ENCODE peak calls at places on chromosomes 5 and 9, in six cellular contexts. Q is brain microvascular endothelial cell, C is heart right ventricle, E is testis, M is aorta, D is psoas muscle. G is an unnamed sample. For H3K36me3, the result is how much of the 10 kb centered on the place peaks cover.

GRCh38 chr9:112355305-112355953 is 22.0 kb upstream of the PTBP3 start:
- DNase-seq in Q (no peak), C (peak), E (peak), M (no peak), D (no peak), G (no peak)

GRCh38 chr9:88578486-88579362 is 43.7 kb downstream of the NXNL2 start:
- DNase-seq in Q (peak), C (peak), E (peak), M (peak), D (peak), G (peak)

GRCh38 chr9:99822096-99822595 is 461 bp downstream of the NR4A3 start:
- DNase-seq in Q (no peak), C (no peak), E (no peak), M (no peak), D (no peak), G (no peak)

GRCh38 chr5:133746834-133747233 is 134.5 kb upstream of the FSTL4 start:
- DNase-seq in Q (no peak), C (no peak), E (peak), M (no peak), D (no peak), G (peak)

GRCh38 chr9:7554699-7555098 is 244.9 kb downstream of the DMAC1 start:
- DNase-seq in Q (no peak), C (no peak), E (no peak), M (no peak), D (no peak), G (no peak)

GRCh38 chr9:96486351-96487029 is 36.5 kb downstream of the HABP4 start:
- DNase-seq in Q (peak), C (peak), E (peak), M (peak), D (peak), G (no peak)

GRCh38 chr9:34996905-34997279 is 7.3 kb downstream of the DNAJB5 start:
- DNase-seq in Q (no peak), C (no peak), E (no peak), M (no peak), D (no peak), G (no peak)

GRCh38 chr5:96648023-96648422 is 14.2 kb upstream of the CAST start:
- DNase-seq in Q (no peak), C (no peak), E (no peak), M (no peak), D (no peak), G (no peak)

GRCh38 chr9:133782157-133783130 is 44.3 kb upstream of the SARDH start:
- DNase-seq in Q (peak), C (peak), E (peak), M (peak), D (peak), G (peak)

GRCh38 chr9:104247899-104248460 is 153.9 kb downstream of the SMC2 start:
- DNase-seq in Q (no peak), C (no peak), E (no peak), M (peak), D (no peak), G (no peak)

GRCh38 chr9:105908069-105908468 is 213.7 kb downstream of the TMEM38B start:
- DNase-seq in Q (no peak), C (no peak), E (no peak), M (no peak), D (no peak), G (no peak)

GRCh38 chr9:107932601-107933000 is 443.0 kb upstream of the KLF4 start:
- DNase-seq in Q (no peak), C (no peak), E (no peak), M (no peak), D (no peak), G (no peak)

GRCh38 chr9:24090566-24090965 is 264.5 kb upstream of the ELAVL2 start:
- DNase-seq in Q (no peak), C (no peak), E (no peak), M (no peak), D (no peak), G (no peak)

GRCh38 chr5:130032807-130033206 is 128.5 kb downstream of the CHSY3 start:
- DNase-seq in Q (no peak), C (no peak), E (peak), M (peak), D (no peak), G (no peak)

GRCh38 chr5:127867006-127867788 is 164.0 kb downstream of the CCDC192 start:
- DNase-seq in Q (no peak), C (no peak), E (no peak), M (no peak), D (no peak), G (no peak)

GRCh38 chr9:33354651-33355211 is 47.6 kb downstream of the AQP7 start:
- DNase-seq in Q (peak), C (no peak), E (peak), M (no peak), D (no peak), G (no peak)

GRCh38 chr5:99068944-99069650 is 140.3 kb upstream of the CHD1 start:
- DNase-seq in Q (no peak), C (no peak), E (no peak), M (no peak), D (no peak), G (no peak)

GRCh38 chr9:91727316-91727861 is 222.6 kb downstream of the ROR2 start:
- DNase-seq in Q (peak), C (no peak), E (no peak), M (no peak), D (no peak), G (peak)

GRCh38 chr9:12819436-12820185 is 44.8 kb downstream of the LURAP1L start:
- DNase-seq in Q (no peak), C (no peak), E (peak), M (no peak), D (no peak), G (peak)

GRCh38 chr5:57887851-57888621 is 405.4 kb upstream of the ACTBL2 start:
- DNase-seq in Q (peak), C (no peak), E (peak), M (peak), D (no peak), G (peak)

GRCh38 chr9:134344068-134344820 is 18.0 kb downstream of the RXRA start:
- DNase-seq in Q (no peak), C (peak), E (no peak), M (peak), D (no peak), G (no peak)

GRCh38 chr5:76326559-76327351 is 76.3 kb upstream of the IQGAP2 start:
- DNase-seq in Q (no peak), C (no peak), E (no peak), M (no peak), D (no peak), G (peak)

GRCh38 chr5:76331139-76331538 is 71.9 kb upstream of the IQGAP2 start:
- DNase-seq in Q (no peak), C (no peak), E (no peak), M (no peak), D (no peak), G (no peak)

GRCh38 chr5:76329346-76329745 is 73.7 kb upstream of the IQGAP2 start:
- DNase-seq in Q (no peak), C (no peak), E (no peak), M (no peak), D (no peak), G (no peak)

GRCh38 chr5:76325326-76325725 is 77.8 kb upstream of the IQGAP2 start:
- DNase-seq in Q (no peak), C (no peak), E (no peak), M (no peak), D (no peak), G (no peak)

GRCh38 chr5:76325876-76326491 is 77.1 kb upstream of the IQGAP2 start:
- DNase-seq in Q (no peak), C (no peak), E (peak), M (no peak), D (no peak), G (no peak)
- H3K27ac ChIP-seq in Q (no peak), C (peak), E (no peak), M (no peak), D (no peak), G (no peak)

GRCh38 chr9:129860653-129861446 is 25.6 kb downstream of the USP20 start:
- DNase-seq in Q (no peak), C (no peak), E (no peak), M (no peak), D (peak), G (no peak)

GRCh38 chr9:129857207-129857606 is 21.9 kb downstream of the USP20 start:
- DNase-seq in Q (no peak), C (no peak), E (no peak), M (no peak), D (peak), G (no peak)

GRCh38 chr9:129854588-129855110 is 19.4 kb downstream of the USP20 start:
- DNase-seq in Q (no peak), C (no peak), E (no peak), M (no peak), D (no peak), G (no peak)

GRCh38 chr9:129861447-129861827 is 26.2 kb downstream of the USP20 start:
- DNase-seq in Q (no peak), C (no peak), E (no peak), M (no peak), D (peak), G (no peak)

GRCh38 chr9:129858167-129858962 is 23.1 kb downstream of the USP20 start:
- DNase-seq in Q (no peak), C (no peak), E (no peak), M (no peak), D (peak), G (no peak)
- H3K36me3 ChIP-seq in Q (under half), C (half or more), E (under half), M (under half), D (under half), G (half or more)

GRCh38 chr5:107769531-107769930 is 98.8 kb upstream of the EFNA5 start:
- DNase-seq in Q (no peak), C (no peak), E (no peak), M (no peak), D (no peak), G (no peak)

GRCh38 chr5:107764282-107764681 is 93.5 kb upstream of the EFNA5 start:
- DNase-seq in Q (no peak), C (no peak), E (no peak), M (no peak), D (no peak), G (no peak)

GRCh38 chr5:107766439-107766838 is 95.7 kb upstream of the EFNA5 start:
- DNase-seq in Q (no peak), C (no peak), E (no peak), M (no peak), D (no peak), G (no peak)

GRCh38 chr5:107764976-107765684 is 94.4 kb upstream of the EFNA5 start:
- DNase-seq in Q (no peak), C (no peak), E (no peak), M (no peak), D (no peak), G (no peak)

DNA sequence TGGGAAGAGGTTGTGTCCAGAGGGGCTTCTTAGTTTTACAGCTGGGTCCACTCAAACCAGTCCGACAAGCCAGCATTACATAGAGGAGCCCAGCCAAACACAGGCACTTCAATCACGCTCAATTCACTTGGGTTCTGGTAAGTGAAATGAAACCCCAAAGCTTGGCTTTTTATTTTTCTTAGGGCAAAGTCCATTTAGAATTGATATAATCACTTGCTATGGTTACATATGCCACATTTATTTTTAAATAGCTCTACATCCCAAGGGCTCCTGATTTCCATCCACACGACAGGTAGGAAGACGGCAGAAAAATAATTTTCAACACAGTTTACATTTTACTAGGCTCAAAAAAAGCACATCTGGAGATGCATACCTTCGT is 94.9 kb upstream of the EFNA5 start:
- DNase-seq in Q (no peak), C (no peak), E (no peak), M (no peak), D (no peak), G (no peak)
- H3K4me3 ChIP-seq in Q (no peak), C (no peak), E (no peak), M (no peak), D (no peak), G (no peak)

GRCh38 chr5:74272019-74272775 is 368.3 kb downstream of the ENC1 start:
- DNase-seq in Q (no peak), C (no peak), E (no peak), M (no peak), D (no peak), G (no peak)
- H3K27ac ChIP-seq in Q (no peak), C (no peak), E (no peak), M (no peak), D (no peak), G (no peak)

GRCh38 chr5:14749579-14750091 is 85.1 kb downstream of the OTULIN start:
- DNase-seq in Q (no peak), C (no peak), E (no peak), M (no peak), D (no peak), G (no peak)

GRCh38 chr5:14745753-14746152 is 81.2 kb downstream of the OTULIN start:
- DNase-seq in Q (no peak), C (no peak), E (no peak), M (no peak), D (no peak), G (no peak)

GRCh38 chr5:14745188-14745563 is 80.7 kb downstream of the OTULIN start:
- DNase-seq in Q (no peak), C (no peak), E (no peak), M (no peak), D (no peak), G (no peak)

GRCh38 chr5:14750712-14751111 is 86.2 kb downstream of the OTULIN start:
- DNase-seq in Q (no peak), C (no peak), E (no peak), M (no peak), D (no peak), G (no peak)

DNA sequence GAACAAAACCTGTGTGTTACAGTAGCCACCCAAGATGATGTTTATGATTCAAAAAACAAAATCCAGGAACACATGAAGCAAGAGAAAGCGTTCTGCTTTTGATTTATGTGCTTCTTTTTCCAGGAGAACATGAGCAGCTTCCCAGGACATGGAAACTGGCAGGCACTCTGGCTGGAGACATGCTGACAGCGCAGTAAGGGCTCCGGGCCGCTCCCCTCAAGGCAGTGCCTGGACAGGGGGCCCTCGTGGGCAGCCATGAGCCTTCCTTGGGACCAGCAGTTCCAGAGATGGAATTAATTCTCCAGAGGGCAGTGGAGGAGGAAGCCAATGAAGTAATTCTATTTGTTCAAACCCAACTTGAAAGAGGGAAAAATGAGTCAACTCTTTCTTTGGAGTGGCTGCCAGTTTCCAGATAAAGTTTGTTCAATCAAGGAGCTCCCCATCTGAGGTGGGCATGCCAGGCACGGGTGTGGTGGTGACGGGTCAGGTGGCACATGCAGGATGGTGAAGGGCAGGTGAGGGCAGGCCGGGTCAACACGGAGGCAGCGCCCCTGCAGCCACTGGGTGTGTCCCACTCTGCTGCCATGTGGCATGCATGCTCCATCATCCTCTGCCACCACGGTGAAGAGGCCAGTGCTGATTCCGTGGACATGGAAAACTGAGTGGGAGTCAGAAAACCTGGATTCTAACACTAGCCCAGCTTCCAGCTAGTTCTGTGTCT is 83.8 kb downstream of the OTULIN start:
- DNase-seq in Q (no peak), C (no peak), E (no peak), M (peak), D (no peak), G (no peak)
- H3K36me3 ChIP-seq in Q (under half), C (half or more), E (under half), M (under half), D (under half), G (under half)

GRCh38 chr5:141430332-141431113 is at the start of gene PCDHGA12:
- DNase-seq in Q (peak), C (no peak), E (no peak), M (peak), D (peak), G (no peak)

GRCh38 chr5:141427783-141428426 is 2.4 kb upstream of the PCDHGA12 start:
- DNase-seq in Q (no peak), C (no peak), E (no peak), M (no peak), D (no peak), G (no peak)

GRCh38 chr5:141437208-141437607 is 6.9 kb downstream of the PCDHGA12 start:
- DNase-seq in Q (no peak), C (no peak), E (no peak), M (no peak), D (no peak), G (no peak)

GRCh38 chr5:141434006-141434405 is 3.7 kb downstream of the PCDHGA12 start:
- DNase-seq in Q (no peak), C (no peak), E (no peak), M (no peak), D (no peak), G (no peak)

DNA sequence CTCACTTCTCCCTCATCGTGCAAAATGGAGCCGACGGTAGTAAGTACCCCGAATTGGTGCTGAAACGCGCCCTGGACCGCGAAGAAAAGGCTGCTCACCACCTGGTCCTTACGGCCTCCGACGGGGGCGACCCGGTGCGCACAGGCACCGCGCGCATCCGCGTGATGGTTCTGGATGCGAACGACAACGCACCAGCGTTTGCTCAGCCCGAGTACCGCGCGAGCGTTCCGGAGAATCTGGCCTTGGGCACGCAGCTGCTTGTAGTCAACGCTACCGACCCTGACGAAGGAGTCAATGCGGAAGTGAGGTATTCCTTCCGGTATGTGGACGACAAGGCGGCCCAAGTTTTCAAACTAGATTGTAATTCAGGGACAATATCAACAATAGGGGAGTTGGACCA is 979 bp downstream of the PCDHGA12 start:
- DNase-seq in Q (no peak), C (no peak), E (no peak), M (no peak), D (no peak), G (no peak)
- H3K4me3 ChIP-seq in Q (peak), C (no peak), E (peak), M (no peak), D (peak), G (no peak)

DNA sequence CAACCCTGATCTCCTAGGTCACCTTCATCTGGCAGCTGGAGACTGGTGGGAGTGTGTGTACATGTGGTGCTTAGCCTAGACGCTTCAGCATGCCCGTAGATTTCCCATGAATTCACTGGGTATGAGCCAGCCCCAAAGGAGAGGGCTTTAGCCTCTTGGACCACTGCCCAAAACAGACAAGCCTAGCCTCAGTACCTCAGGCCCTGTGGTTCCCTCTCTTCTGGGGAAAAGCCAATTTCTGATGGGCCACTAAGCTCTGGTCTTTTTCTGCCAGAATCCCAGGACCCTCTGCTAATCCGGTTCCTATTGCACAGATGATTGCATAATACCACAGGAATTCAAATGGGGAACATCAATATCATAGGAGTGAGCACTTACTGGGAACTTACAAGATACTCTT is 48.1 kb upstream of the ASTN2 start:
- DNase-seq in Q (no peak), C (no peak), E (no peak), M (no peak), D (no peak), G (peak)
- H3K27ac ChIP-seq in Q (no peak), C (no peak), E (no peak), M (no peak), D (no peak), G (no peak)

DNA sequence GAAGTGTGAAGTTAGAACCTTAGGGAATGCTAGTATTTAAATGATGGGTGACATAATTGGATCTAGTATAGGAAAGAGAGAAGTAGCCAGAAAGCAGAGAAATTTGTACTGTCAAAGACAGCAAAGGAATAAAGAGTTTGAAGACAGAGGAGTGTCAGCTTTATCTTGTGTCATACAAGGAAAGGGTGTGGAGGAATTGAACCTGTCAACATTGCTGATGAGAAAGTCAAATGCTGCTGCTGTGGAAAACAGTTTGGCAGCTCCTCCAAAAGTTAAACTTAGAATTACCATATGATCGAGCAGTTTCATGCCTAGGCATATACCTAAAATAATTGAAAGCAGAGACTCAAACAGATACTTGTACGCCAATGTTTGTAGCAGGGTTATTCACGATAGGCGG is 63.7 kb downstream of the DENND4C start:
- DNase-seq in Q (no peak), C (no peak), E (no peak), M (no peak), D (no peak), G (no peak)
- H3K36me3 ChIP-seq in Q (under half), C (half or more), E (under half), M (under half), D (under half), G (under half)

GRCh38 chr9:20573023-20573422 is 49.3 kb downstream of the MLLT3 start:
- DNase-seq in Q (no peak), C (no peak), E (no peak), M (no peak), D (no peak), G (no peak)

GRCh38 chr9:20569525-20569924 is 52.8 kb downstream of the MLLT3 start:
- DNase-seq in Q (no peak), C (no peak), E (peak), M (no peak), D (no peak), G (no peak)

GRCh38 chr9:20570756-20571155 is 51.5 kb downstream of the MLLT3 start:
- DNase-seq in Q (no peak), C (no peak), E (no peak), M (no peak), D (no peak), G (no peak)

GRCh38 chr9:20568406-20568805 is 53.9 kb downstream of the MLLT3 start:
- DNase-seq in Q (no peak), C (no peak), E (no peak), M (no peak), D (no peak), G (no peak)

DNA sequence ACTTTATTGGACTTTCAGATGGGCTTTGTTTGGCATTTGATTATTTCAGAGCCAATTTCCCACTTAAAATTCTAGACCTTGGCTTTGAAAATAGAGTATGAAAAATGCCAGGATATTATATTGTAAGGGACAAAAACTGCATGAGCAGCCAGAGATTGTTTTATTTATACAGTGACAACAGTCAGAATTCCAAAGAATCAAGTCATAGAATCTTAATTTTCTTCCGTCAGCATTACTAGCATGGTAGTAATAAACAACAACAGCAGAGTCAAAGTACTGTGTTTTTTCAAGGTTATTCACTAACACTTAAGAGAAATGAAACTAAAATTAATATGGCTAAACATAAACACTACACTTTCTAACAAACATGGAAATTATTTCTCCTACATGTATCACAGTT is 52.2 kb downstream of the MLLT3 start:
- DNase-seq in Q (no peak), C (no peak), E (no peak), M (no peak), D (no peak), G (no peak)
- H3K4me3 ChIP-seq in Q (no peak), C (no peak), E (no peak), M (no peak), D (no peak), G (no peak)